ENCODE peak calls at places on chromosomes 11 and 22, in six cellular contexts. P, J, F, U, N and I are unnamed samples.

GRCh38 chr22:49966716-49967332 is 6.3 kb downstream of the PIM3 start:
- DNase-seq in F (no peak), U (no peak), P (no peak), N (no peak), J (no peak), I (peak; percentile 12)

GRCh38 chr22:40401532-40401931 is 31.1 kb downstream of the SGSM3 start:
- DNase-seq in J (peak; percentile 49), U (peak; percentile 34), F (no peak), P (no peak), N (no peak), I (peak; percentile 53)

GRCh38 chr11:12113294-12113693 is 2.9 kb downstream of the MICAL2 start:
- DNase-seq in U (no peak), P (no peak), F (no peak), N (no peak), J (no peak), I (no peak)

GRCh38 chr11:33747969-33748368 is 11.7 kb upstream of the CD59 start:
- DNase-seq in F (no peak), P (no peak), J (no peak), U (no peak), N (no peak), I (no peak)

GRCh38 chr11:25910090-25910489 is 421.8 kb upstream of the ANO3 start:
- DNase-seq in U (no peak), J (no peak), F (no peak), P (no peak), N (peak; percentile 27), I (no peak)

GRCh38 chr11:68569357-68569756 is 108.8 kb downstream of the PPP6R3 start:
- DNase-seq in P (no peak), J (no peak), F (no peak), N (no peak), U (no peak), I (no peak)

GRCh38 chr11:1872267-1872985 is 19.3 kb downstream of the PRR33 start:
- DNase-seq in F (no peak), P (no peak), J (no peak), U (no peak), N (no peak), I (no peak)

GRCh38 chr22:37329239-37330140 is 47.2 kb downstream of the CYTH4 start:
- DNase-seq in N (no peak), F (no peak), P (no peak), J (no peak), U (no peak), I (no peak)

GRCh38 chr11:83538286-83538685 is 252.1 kb upstream of the CCDC90B start:
- DNase-seq in F (no peak), J (no peak), P (no peak), N (no peak), U (no peak), I (no peak)

GRCh38 chr11:128711136-128711535 is 17.3 kb downstream of the FLI1 start:
- DNase-seq in U (no peak), P (no peak), F (no peak), J (no peak), N (no peak), I (no peak)

GRCh38 chr22:37260939-37261338 is 16.9 kb upstream of the RAC2 start:
- DNase-seq in F (peak; percentile 80), P (no peak), J (peak; percentile 61), U (no peak), N (no peak), I (no peak)

GRCh38 chr22:19988965-19989724 is 27.5 kb downstream of the ARVCF start:
- DNase-seq in P (no peak), J (no peak), U (no peak), N (no peak), F (no peak), I (no peak)

GRCh38 chr11:130388607-130389205 is 39.7 kb downstream of the ADAMTS8 start:
- DNase-seq in N (no peak), P (no peak), U (no peak), F (no peak), J (no peak), I (peak; percentile 11)

GRCh38 chr22:42310301-42310981 is 40.0 kb upstream of the TCF20 start:
- DNase-seq in U (no peak), J (no peak), P (no peak), N (no peak), F (no peak), I (no peak)

GRCh38 chr22:44580756-44581435 is 82.9 kb upstream of the RTL6 start:
- DNase-seq in F (no peak), P (no peak), J (no peak), N (no peak), U (no peak), I (no peak)

GRCh38 chr11:105466582-105467228 is 143.2 kb upstream of the GRIA4 start:
- DNase-seq in N (no peak), J (no peak), F (no peak), U (no peak), P (no peak), I (no peak)

GRCh38 chr11:126925321-126926093 is 75.1 kb downstream of the KIRREL3 start:
- DNase-seq in U (no peak), F (no peak), N (no peak), J (no peak), P (no peak), I (no peak)

GRCh38 chr22:50102946-50103345 is 13.1 kb downstream of the MOV10L1 start:
- DNase-seq in F (no peak), P (no peak), N (no peak), J (no peak), U (no peak), I (no peak)

GRCh38 chr22:21075516-21076138 is 29.9 kb downstream of the LRRC74B start:
- DNase-seq in F (no peak), U (no peak), J (no peak), P (no peak), N (no peak), I (no peak)

GRCh38 chr11:23988381-23989006 is 508.4 kb upstream of the LUZP2 start:
- DNase-seq in F (no peak), J (no peak), N (no peak), P (no peak), U (no peak), I (no peak)

GRCh38 chr22:50264104-50264745 is 2.7 kb upstream of the MAPK12 start:
- DNase-seq in J (no peak), N (no peak), U (no peak), P (no peak), F (no peak), I (no peak)

GRCh38 chr11:15489281-15489680 is 374.6 kb downstream of the INSC start:
- DNase-seq in P (no peak), N (no peak), F (no peak), J (no peak), U (no peak), I (no peak)

GRCh38 chr11:22276535-22276934 is 61.6 kb upstream of the SLC17A6 start:
- DNase-seq in U (no peak), F (peak; percentile 27), P (no peak), J (no peak), N (no peak), I (no peak)

GRCh38 chr22:29753808-29754657 is 12.8 kb downstream of the ZMAT5 start:
- DNase-seq in N (no peak), U (no peak), P (no peak), J (no peak), F (no peak), I (no peak)

GRCh38 chr22:49183208-49183825 is 644.4 kb downstream of the BRD1 start:
- DNase-seq in J (no peak), P (no peak), N (no peak), F (no peak), U (no peak), I (no peak)

GRCh38 chr11:62547691-62548281 is 1.2 kb upstream of the AHNAK start:
- DNase-seq in U (no peak), F (no peak), J (no peak), P (no peak), N (no peak), I (no peak)

GRCh38 chr11:111307472-111308108 is 9.2 kb downstream of the POU2AF3 start:
- DNase-seq in N (peak; percentile 98), P (no peak), U (no peak), J (no peak), F (no peak), I (no peak)

GRCh38 chr11:126058090-126058489 is 4.6 kb downstream of the CDON start:
- DNase-seq in F (no peak), P (no peak), J (no peak), U (no peak), N (no peak), I (no peak)

GRCh38 chr22:24810043-24810749 is 4.2 kb downstream of the SGSM1 start:
- DNase-seq in U (no peak), F (no peak), N (peak; percentile 28), P (no peak), J (no peak), I (no peak)

GRCh38 chr22:19750666-19751490 is 9.7 kb upstream of the TBX1 start:
- DNase-seq in N (no peak), F (no peak), P (no peak), U (no peak), J (no peak), I (no peak)

GRCh38 chr22:27835446-27835845 is 33.9 kb upstream of the MN1 start:
- DNase-seq in N (no peak), J (no peak), F (no peak), U (no peak), P (no peak), I (no peak)